ENCODE peak calls at places on chromosomes 7 and 10, in ten cellular contexts. J is pancreas; Z is activated T-cell treated with anti-CD3 and anti-CD28 coated beads, Interleukin-2, amount 50 U/mL, for 4 hours; X is Right ventricle myocardium superior; M is stimulated activated memory B cell treated with anti-CD40 and anti-IgM and Interleukin-4, amounts not matched to agents 10 μg/mL and 1 μg/mL and 100 μg/mL, for 72 hours; B is heart right ventricle; H is IMR-90; D is gastroesophageal sphincter; Y is stimulated activated naive B cell treated with anti-CD40 and anti-IgM and Interleukin-4, amounts not matched to agents 10 μg/mL and 1 μg/mL and 100 μg/mL, for 72 hours; S is naive thymus-derived CD8-positive, alpha-beta T cell. E is an unnamed sample.

GRCh38 chr10:124084693-124085092 is 8.7 kb downstream of the CHST15 start:
- ATAC-seq in X (no peak), Y (peak), M (no peak), J (no peak), B (no peak), H (no peak), S (no peak), D (no peak), Z (no peak), E (no peak)

GRCh38 chr10:132547421-132547861 is 9.9 kb downstream of the INPP5A start:
- ATAC-seq in B (no peak), J (peak), H (no peak), S (no peak), Y (peak), D (no peak), X (no peak), M (peak), Z (peak), E (peak)

GRCh38 chr10:86340991-86341260 is 25.7 kb downstream of the GRID1 start:
- ATAC-seq in X (no peak), Z (no peak), B (no peak), H (no peak), J (no peak), M (no peak), Y (no peak), D (no peak), S (no peak), E (no peak)

GRCh38 chr7:20520530-20520929 is 94.9 kb upstream of the ABCB5 start:
- ATAC-seq in Z (no peak), J (no peak), D (no peak), B (no peak), S (no peak), M (no peak), H (no peak), Y (no peak), X (no peak), E (no peak)

GRCh38 chr10:6607187-6607586 is 27.1 kb upstream of the PRKCQ start:
- ATAC-seq in X (no peak), M (no peak), J (no peak), S (peak), Y (peak), H (no peak), B (no peak), Z (peak), D (no peak), E (no peak)

GRCh38 chr10:99564361-99564760 is 31.6 kb downstream of the NKX2-3 start:
- ATAC-seq in X (no peak), J (no peak), B (no peak), D (no peak), M (no peak), H (no peak), S (no peak), Z (no peak), Y (no peak), E (no peak)

GRCh38 chr10:103800789-103801540 is 54.4 kb downstream of the SH3PXD2A start:
- ATAC-seq in X (no peak), M (peak), B (no peak), D (no peak), Z (peak), J (no peak), Y (peak), H (peak), S (peak), E (peak)

GRCh38 chr10:88080213-88080612 is 216.8 kb downstream of the PTEN start:
- ATAC-seq in S (no peak), Z (no peak), Y (peak), M (no peak), X (no peak), B (no peak), D (no peak), J (peak), H (peak), E (no peak)

GRCh38 chr10:33355267-33355666 is 20.8 kb upstream of the NRP1 start:
- ATAC-seq in Z (no peak), J (peak), Y (no peak), X (peak), H (no peak), D (no peak), B (peak), M (no peak), S (no peak), E (no peak)

GRCh38 chr7:85101347-85101746 is 85.5 kb downstream of the SEMA3D start:
- ATAC-seq in Z (no peak), Y (no peak), X (no peak), J (no peak), H (no peak), S (no peak), D (no peak), M (no peak), B (no peak), E (no peak)

GRCh38 chr10:25896421-25896820 is 37.6 kb upstream of the MYO3A start:
- ATAC-seq in H (no peak), M (no peak), X (no peak), Y (no peak), S (no peak), J (no peak), D (no peak), Z (no peak), B (no peak), E (no peak)

GRCh38 chr10:70918851-70919530 is 30.6 kb upstream of the PCBD1 start:
- ATAC-seq in X (no peak), J (no peak), Y (no peak), Z (no peak), B (no peak), M (no peak), S (no peak), D (no peak), H (no peak), E (no peak)

E was measured in esophagus mucosa.